ENCODE peak calls at places on chromosomes 4 and X, in four cellular contexts. One of them, this sample, is unnamed.

GRCh38 chrX:110341189-110342035 is 17.2 kb upstream of the RTL9 start:
- DNase-seq in neural crest cell: no peak
- DNase-seq in left lung: no peak
- DNase-seq in GM13977: no peak
- DNase-seq in this sample: peak

GRCh38 chr4:156829194-156829593 is 142.4 kb downstream of the PDGFC start:
- DNase-seq in neural crest cell: no peak
- DNase-seq in left lung: no peak
- DNase-seq in GM13977: no peak
- DNase-seq in this sample: no peak

GRCh38 chrX:131332331-131332730 is 43.2 kb upstream of the IGSF1 start:
- DNase-seq in neural crest cell: no peak
- DNase-seq in left lung: no peak
- DNase-seq in GM13977: no peak
- DNase-seq in this sample: no peak

GRCh38 chrX:85516131-85516530 is 136.7 kb upstream of the POF1B start:
- DNase-seq in neural crest cell: no peak
- DNase-seq in left lung: no peak
- DNase-seq in GM13977: no peak
- DNase-seq in this sample: no peak

GRCh38 chr4:24063771-24064170 is 173.9 kb upstream of the PPARGC1A start:
- DNase-seq in neural crest cell: no peak
- DNase-seq in left lung: no peak
- DNase-seq in GM13977: no peak
- DNase-seq in this sample: no peak

GRCh38 chr4:153651961-153652784 is 31.9 kb upstream of the TLR2 start:
- DNase-seq in neural crest cell: no peak
- DNase-seq in left lung: no peak
- DNase-seq in GM13977: no peak
- DNase-seq in this sample: no peak

GRCh38 chr4:158163941-158164665 is 8.7 kb downstream of the GASK1B start:
- DNase-seq in neural crest cell: no peak
- DNase-seq in left lung: no peak
- DNase-seq in GM13977: no peak
- DNase-seq in this sample: no peak

GRCh38 chr4:75848891-75849290 is 53.4 kb downstream of the PPEF2 start:
- DNase-seq in neural crest cell: no peak
- DNase-seq in left lung: no peak
- DNase-seq in GM13977: no peak
- DNase-seq in this sample: no peak

GRCh38 chr4:48909697-48910096 is 3.1 kb upstream of the OCIAD2 start:
- DNase-seq in neural crest cell: no peak
- DNase-seq in left lung: peak
- DNase-seq in GM13977: no peak
- DNase-seq in this sample: no peak

GRCh38 chrX:33133320-33133719 is 78.0 kb downstream of the DMD start:
- DNase-seq in neural crest cell: no peak
- DNase-seq in left lung: no peak
- DNase-seq in GM13977: no peak
- DNase-seq in this sample: no peak

GRCh38 chr4:99300934-99301333 is 10.1 kb upstream of the ADH1A start:
- DNase-seq in neural crest cell: no peak
- DNase-seq in left lung: peak
- DNase-seq in GM13977: no peak
- DNase-seq in this sample: no peak

GRCh38 chr4:79597266-79597665 is 189.2 kb upstream of the GK2 start:
- DNase-seq in neural crest cell: no peak
- DNase-seq in left lung: no peak
- DNase-seq in GM13977: no peak
- DNase-seq in this sample: no peak

GRCh38 chr4:77665381-77666069 is 59.9 kb downstream of the CXCL13 start:
- DNase-seq in neural crest cell: no peak
- DNase-seq in left lung: no peak
- DNase-seq in GM13977: no peak
- DNase-seq in this sample: no peak

GRCh38 chr4:125750827-125751466 is 436.2 kb downstream of the FAT4 start:
- DNase-seq in neural crest cell: no peak
- DNase-seq in left lung: no peak
- DNase-seq in GM13977: no peak
- DNase-seq in this sample: no peak

GRCh38 chr4:176034498-176034897 is 31.1 kb upstream of the WDR17 start:
- DNase-seq in neural crest cell: peak
- DNase-seq in left lung: no peak
- DNase-seq in GM13977: no peak
- DNase-seq in this sample: no peak

GRCh38 chr4:151743894-151744293 is 16.9 kb downstream of the GATB start:
- DNase-seq in neural crest cell: no peak
- DNase-seq in left lung: no peak
- DNase-seq in GM13977: no peak
- DNase-seq in this sample: no peak

GRCh38 chrX:48520976-48521352 is 644 bp upstream of the EBP start:
- DNase-seq in neural crest cell: no peak
- DNase-seq in left lung: peak
- DNase-seq in GM13977: no peak
- DNase-seq in this sample: no peak

GRCh38 chrX:10444204-10444603 is 176.2 kb downstream of the MID1 start:
- DNase-seq in neural crest cell: no peak
- DNase-seq in left lung: no peak
- DNase-seq in GM13977: no peak
- DNase-seq in this sample: no peak

GRCh38 chrX:53313746-53314105 is 32.3 kb upstream of the IQSEC2 start:
- DNase-seq in neural crest cell: no peak
- DNase-seq in left lung: no peak
- DNase-seq in GM13977: no peak
- DNase-seq in this sample: no peak

GRCh38 chr4:109833756-109834155 is 6.0 kb downstream of the RRH start:
- DNase-seq in neural crest cell: no peak
- DNase-seq in left lung: no peak
- DNase-seq in GM13977: no peak
- DNase-seq in this sample: no peak

GRCh38 chr4:41205130-41205529 is 9.2 kb downstream of the APBB2 start:
- DNase-seq in neural crest cell: no peak
- DNase-seq in left lung: no peak
- DNase-seq in GM13977: no peak
- DNase-seq in this sample: no peak

GRCh38 chr4:20832821-20833220 is 132.6 kb downstream of the PACRGL start:
- DNase-seq in neural crest cell: no peak
- DNase-seq in left lung: no peak
- DNase-seq in GM13977: no peak
- DNase-seq in this sample: no peak

GRCh38 chrX:107454302-107454701 is 4.8 kb downstream of the FRMPD3 start:
- DNase-seq in neural crest cell: no peak
- DNase-seq in left lung: no peak
- DNase-seq in GM13977: no peak
- DNase-seq in this sample: no peak

DNA sequence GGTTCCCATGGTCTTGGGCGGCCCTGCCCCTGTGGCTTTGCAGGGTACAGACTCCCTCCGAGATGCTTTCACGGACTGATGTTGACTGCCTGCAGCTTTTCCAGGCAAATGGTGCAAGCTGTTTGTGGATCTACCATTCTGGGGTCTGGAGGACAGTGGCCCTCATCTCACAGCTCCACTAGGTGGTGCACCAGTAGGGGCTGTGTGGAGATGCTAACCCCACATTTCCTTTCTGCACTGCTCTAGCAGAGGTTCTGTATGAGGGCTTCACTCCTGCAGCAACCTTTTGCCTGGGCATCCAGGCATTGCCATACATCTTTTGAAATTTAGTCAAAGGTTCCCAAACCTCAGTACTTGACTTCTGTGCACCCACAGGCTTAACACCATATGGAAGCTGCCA is 176.1 kb downstream of the DCAF12L1 start:
- DNase-seq in neural crest cell: no peak
- DNase-seq in left lung: no peak
- DNase-seq in GM13977: no peak
- DNase-seq in this sample: no peak
- TF ChIP-seq CTCF in neural crest cell: no peak
- TF ChIP-seq CTCF in left lung: no peak
- TF ChIP-seq CTCF in GM13977: peak
- TF ChIP-seq CTCF in this sample: no peak

DNA sequence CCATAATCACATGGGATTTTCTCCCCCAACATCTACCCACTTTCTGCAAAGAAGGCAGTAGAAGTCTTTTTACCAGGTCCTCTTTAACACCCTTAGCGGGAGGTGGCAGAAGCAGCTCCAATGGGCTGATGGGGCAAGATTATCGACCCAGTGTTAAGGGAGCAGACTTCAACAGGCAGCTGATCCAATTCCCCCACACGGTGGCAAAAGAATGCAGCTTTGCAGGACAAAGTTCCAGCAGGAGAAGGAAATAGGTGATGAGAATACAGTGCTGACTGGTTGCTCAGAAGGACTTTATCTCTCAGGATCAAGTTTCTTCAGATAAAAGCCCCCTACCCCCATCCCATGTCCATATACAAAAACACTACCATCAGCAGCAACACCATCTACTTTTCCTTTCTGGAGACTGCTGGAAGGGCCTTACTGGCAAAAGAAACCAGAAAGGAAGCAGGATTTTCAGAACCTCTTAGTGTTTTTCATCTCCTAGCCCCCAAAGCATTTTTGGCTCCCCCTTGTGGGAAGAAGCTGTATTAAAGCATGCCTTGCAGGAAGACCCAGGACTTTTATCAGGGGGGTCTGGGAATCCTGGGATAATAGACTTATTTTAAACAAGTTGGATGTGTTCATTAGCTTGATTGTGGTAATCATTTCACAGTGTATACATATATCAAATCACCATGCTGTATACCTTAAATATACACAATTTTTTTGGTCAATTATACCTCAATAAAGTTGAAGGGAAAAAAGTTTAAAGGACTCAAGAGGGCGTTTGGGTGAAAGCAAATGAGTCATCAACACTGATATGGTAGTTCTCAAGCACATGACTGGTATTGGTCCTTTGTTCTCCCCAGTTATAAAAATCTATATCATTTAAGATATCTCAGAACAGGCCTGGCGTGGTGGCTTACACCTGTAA is 146.4 kb downstream of the GPC3 start:
- DNase-seq in neural crest cell: peak
- DNase-seq in left lung: no peak
- DNase-seq in GM13977: peak
- DNase-seq in this sample: peak
- TF ChIP-seq CTCF in neural crest cell: peak
- TF ChIP-seq CTCF in left lung: peak
- TF ChIP-seq CTCF in GM13977: peak
- TF ChIP-seq CTCF in this sample: peak

GRCh38 chr4:38007645-38008044 is 47.4 kb downstream of the PTTG2 start:
- DNase-seq in neural crest cell: no peak
- DNase-seq in left lung: no peak
- DNase-seq in GM13977: no peak
- DNase-seq in this sample: no peak
- TF ChIP-seq CTCF in neural crest cell: no peak
- TF ChIP-seq CTCF in left lung: no peak
- TF ChIP-seq CTCF in GM13977: no peak
- TF ChIP-seq CTCF in this sample: no peak

GRCh38 chr4:164718817-164719216 is 35.1 kb upstream of the SMIM31 start:
- DNase-seq in neural crest cell: no peak
- DNase-seq in left lung: no peak
- DNase-seq in GM13977: no peak
- DNase-seq in this sample: no peak
- TF ChIP-seq CTCF in neural crest cell: no peak
- TF ChIP-seq CTCF in left lung: no peak
- TF ChIP-seq CTCF in GM13977: no peak
- TF ChIP-seq CTCF in this sample: no peak

GRCh38 chr4:2402053-2402452 is 16.4 kb downstream of the ZFYVE28 start:
- DNase-seq in neural crest cell: peak
- DNase-seq in left lung: peak
- DNase-seq in GM13977: no peak
- DNase-seq in this sample: no peak
- TF ChIP-seq CTCF in neural crest cell: no peak
- TF ChIP-seq CTCF in left lung: no peak
- TF ChIP-seq CTCF in GM13977: no peak
- TF ChIP-seq CTCF in this sample: no peak

GRCh38 chrX:123976671-123977316 is 15.3 kb downstream of the STAG2 start:
- DNase-seq in neural crest cell: no peak
- DNase-seq in left lung: no peak
- DNase-seq in GM13977: no peak
- DNase-seq in this sample: no peak
- TF ChIP-seq CTCF in neural crest cell: peak
- TF ChIP-seq CTCF in left lung: no peak
- TF ChIP-seq CTCF in GM13977: no peak
- TF ChIP-seq CTCF in this sample: no peak

This sample was measured in GM10248.